ENCODE peak calls at places on chromosomes 4 and X, in four cellular contexts. P, N, G and E are unnamed samples.

GRCh38 chr4:155620637-155621036 is 46.0 kb upstream of the GUCY1A1 start:
- DNase-seq in P (no peak), N (no peak), G (no peak), E (no peak)

GRCh38 chrX:130110379-130111219 is at the start of gene ELF4:
- DNase-seq in G (peak), P (peak), N (peak), E (peak)

GRCh38 chr4:60846678-60847077 is 353.4 kb upstream of the ADGRL3 start:
- DNase-seq in P (no peak), N (no peak), G (no peak), E (no peak)

GRCh38 chr4:74619931-74620702 is 174.2 kb downstream of the BTC start:
- DNase-seq in G (peak), N (no peak), P (no peak), E (no peak)

GRCh38 chr4:56743550-56743949 is 62.5 kb upstream of the HOPX start:
- DNase-seq in N (no peak), G (no peak), P (no peak), E (no peak)

GRCh38 chrX:129932792-129933321 is 26.9 kb downstream of the UTP14A start:
- DNase-seq in P (peak), N (no peak), G (no peak), E (no peak)

GRCh38 chr4:152342293-152342692 is 193.6 kb downstream of the FBXW7 start:
- DNase-seq in P (no peak), N (peak), G (peak), E (no peak)

GRCh38 chr4:59409647-59410046 is 1790.5 kb upstream of the ADGRL3 start:
- DNase-seq in G (no peak), N (no peak), P (no peak), E (no peak)

GRCh38 chr4:26826721-26827120 is 33.9 kb upstream of the STIM2 start:
- DNase-seq in N (peak), P (no peak), G (no peak), E (peak)

GRCh38 chr4:108991929-108992328 is 229.1 kb upstream of the ETNPPL start:
- DNase-seq in N (peak), P (no peak), G (peak), E (no peak)

GRCh38 chr4:212438-213174 is 88.3 kb downstream of the ZNF718 start:
- DNase-seq in N (peak), P (peak), G (peak), E (no peak)

GRCh38 chr4:7655549-7656243 is 221.0 kb upstream of the PSAPL1 start:
- DNase-seq in P (no peak), G (peak), N (peak), E (no peak)

GRCh38 chr4:157221426-157221894 is 932 bp downstream of the GRIA2 start:
- DNase-seq in P (no peak), G (peak), N (peak), E (no peak)

GRCh38 chrX:74248889-74249288 is 55.1 kb upstream of the ZCCHC13 start:
- DNase-seq in G (peak), P (no peak), N (no peak), E (no peak)

GRCh38 chr4:52076731-52077130 is 25.6 kb downstream of the SPATA18 start:
- DNase-seq in G (peak), N (no peak), P (peak), E (no peak)

GRCh38 chr4:166366012-166366411 is 493.0 kb downstream of the TLL1 start:
- DNase-seq in P (no peak), N (no peak), G (no peak), E (no peak)

GRCh38 chr4:70913947-70914445 is 11.8 kb downstream of the MOB1B start:
- DNase-seq in G (no peak), P (no peak), N (no peak), E (no peak)

GRCh38 chr4:183412836-183413561 is 31.4 kb upstream of the CDKN2AIP start:
- DNase-seq in N (no peak), G (no peak), P (no peak), E (no peak)

GRCh38 chrX:69615779-69616519 is at the start of gene EDA:
- DNase-seq in P (peak), G (peak), N (peak), E (peak)

DNA sequence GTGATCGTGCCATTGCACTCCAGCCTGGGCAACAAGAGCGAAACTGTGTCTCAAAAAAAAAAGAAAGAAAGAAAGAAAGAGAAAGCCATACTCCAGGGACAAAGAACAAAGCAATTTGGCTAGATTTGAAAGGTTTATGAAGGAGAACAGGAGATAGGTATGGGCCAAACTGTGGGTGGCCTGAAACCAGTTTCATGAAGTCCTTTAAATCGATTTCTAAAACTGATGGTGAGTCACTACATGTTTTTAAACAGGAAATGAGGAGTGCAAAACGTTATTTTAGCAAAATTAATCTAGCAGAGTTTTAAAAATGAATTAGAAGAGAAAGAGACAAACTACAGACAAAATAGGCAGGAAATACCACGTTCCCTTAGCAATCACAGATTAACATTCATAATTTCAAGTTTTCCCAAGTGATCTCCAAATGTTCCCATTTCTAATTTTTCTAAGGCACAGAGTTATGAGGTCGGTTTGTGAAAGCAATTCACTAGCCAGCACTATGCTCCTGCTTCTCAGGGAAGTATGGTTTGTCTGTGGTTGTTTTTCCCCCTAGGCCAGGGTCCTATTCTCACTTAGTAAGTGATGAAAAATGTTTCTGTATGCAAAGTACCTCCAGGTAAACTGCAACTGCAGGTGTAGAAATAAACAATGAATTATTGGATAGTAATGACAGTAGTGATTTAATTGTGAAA is 190.6 kb downstream of the PPP3CA start:
- DNase-seq in P (no peak), N (no peak), G (peak), E (no peak)
- TF ChIP-seq CTCF in P (no peak), N (no peak), G (no peak), E (no peak)

GRCh38 chr4:30716158-30716557 is 4.0 kb upstream of the PCDH7 start:
- DNase-seq in N (peak), P (no peak), G (peak), E (no peak)
- TF ChIP-seq CTCF in N (peak), P (no peak), G (peak), E (no peak)

DNA sequence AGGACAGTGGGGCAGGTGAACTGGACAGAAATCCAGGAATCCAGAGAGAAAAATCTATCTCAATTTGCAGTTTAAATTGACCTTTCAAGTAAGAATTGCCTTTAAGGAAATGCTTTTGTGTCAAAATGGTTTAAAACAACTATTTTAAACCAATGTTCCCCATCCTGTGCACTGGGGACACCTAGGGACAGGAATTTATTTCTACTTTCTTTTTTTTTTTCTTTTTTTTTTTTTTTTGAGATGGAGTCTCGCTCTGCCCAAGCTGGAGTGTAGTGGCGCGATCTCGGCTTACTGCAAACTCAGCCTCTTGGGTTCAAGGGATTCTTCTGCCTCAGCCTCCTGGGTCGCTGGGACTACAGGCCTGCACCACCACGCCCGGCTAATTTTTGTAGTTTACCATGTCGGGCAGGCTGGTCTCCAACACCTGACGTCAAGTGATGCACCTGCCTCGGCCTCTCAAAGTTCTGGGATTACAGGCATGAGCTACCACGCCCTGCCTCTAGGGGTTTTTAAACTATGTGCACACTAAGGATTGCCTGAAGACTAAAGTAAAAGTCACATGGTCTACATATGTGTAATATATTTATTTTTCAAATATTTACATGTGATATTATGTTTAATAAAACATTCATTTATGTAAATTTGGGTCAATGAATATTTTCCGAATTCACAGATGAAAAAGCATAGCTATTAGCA is 1213.4 kb downstream of the STIM2 start:
- DNase-seq in G (no peak), N (no peak), P (no peak), E (no peak)
- TF ChIP-seq CTCF in G (no peak), N (no peak), P (no peak), E (no peak)

DNA sequence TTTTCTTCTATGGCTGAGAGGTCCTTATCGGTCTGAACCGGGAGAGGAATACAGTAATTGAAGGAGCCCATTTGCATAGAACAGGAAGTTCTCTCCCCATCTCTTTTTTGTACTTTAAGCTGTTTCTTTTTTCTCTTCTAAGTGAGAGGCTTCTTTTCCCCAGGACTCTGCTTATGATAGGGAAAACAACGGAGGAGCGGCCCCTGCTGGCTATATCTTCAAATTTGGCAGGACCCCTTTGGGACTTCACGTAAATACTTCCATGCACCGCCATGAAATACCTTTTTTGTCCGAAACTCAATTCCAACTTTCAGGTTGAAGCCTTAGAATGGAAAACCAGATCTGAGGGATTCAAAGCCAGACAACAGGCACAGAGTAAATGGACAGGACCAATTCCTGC is 1153.0 kb upstream of the INTU start:
- DNase-seq in G (no peak), P (no peak), N (no peak), E (no peak)
- TF ChIP-seq CTCF in G (no peak), P (no peak), N (no peak), E (no peak)

DNA sequence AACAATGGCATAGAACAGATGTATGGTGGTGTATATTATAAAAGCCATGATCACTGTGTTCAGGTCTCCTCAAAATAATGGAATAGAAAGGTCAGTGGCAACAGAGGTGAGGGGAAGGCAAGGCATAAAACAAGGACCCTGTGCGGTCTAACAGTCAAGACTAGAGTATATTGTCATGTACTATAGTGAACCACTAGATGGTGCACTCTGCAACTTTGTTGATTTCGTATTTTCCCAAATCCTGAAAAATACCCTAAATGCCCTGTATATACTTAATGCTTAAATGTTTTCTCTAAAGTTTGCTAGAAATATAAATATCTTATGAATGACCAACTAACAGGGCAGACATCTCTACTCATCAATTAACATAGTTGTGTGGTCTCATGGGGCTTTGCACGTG is 453.0 kb downstream of the PCDH11X start:
- DNase-seq in G (peak), P (no peak), N (peak), E (no peak)
- TF ChIP-seq CTCF in G (peak), P (peak), N (peak), E (no peak)

DNA sequence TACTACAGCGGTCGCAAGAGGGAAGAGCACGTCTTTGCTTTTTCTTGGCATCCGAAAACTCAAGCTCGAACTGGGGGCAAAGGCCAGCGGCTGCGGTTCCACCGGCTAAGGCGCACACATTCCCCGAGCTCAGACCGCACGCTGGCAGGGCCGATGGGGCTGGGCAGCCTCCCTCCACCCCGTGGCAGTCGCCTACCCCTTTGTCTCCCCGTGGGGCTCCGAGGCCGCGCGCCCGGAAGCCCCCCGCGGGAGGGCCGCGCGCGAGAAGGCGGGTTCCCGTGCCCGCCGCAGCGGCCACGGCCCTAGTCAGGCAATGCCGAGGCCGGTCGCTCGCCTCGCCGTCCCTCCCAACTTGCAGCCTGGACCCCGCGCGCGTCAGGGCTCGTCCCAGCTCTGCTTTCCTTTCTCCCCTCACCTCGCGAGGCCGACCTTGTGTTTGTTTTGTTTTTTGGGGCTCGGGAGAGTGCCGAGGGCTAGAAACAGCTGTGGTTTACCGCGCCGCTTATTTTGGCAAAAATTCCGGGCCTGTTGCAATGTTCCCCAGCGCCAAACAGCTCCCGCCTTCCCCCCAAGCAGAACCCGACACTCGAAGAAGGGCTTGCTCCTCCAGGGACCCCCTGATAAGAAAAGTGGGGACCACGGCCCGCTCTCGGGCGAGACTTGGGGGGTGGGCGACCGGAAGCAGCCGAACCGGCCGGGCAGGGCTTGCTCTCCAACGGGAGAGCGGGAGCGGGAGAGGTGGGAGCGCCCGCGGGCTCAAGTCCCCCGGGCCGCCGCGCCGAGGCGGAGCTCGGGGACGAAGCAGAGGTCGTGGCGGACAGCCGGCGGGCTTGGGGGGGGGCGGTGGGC is 553 bp upstream of the N4BP2 start:
- DNase-seq in N (peak), G (peak), P (peak), E (peak)
- TF ChIP-seq CTCF in N (no peak), G (no peak), P (no peak), E (no peak)